ENCODE peak calls at places on chromosomes 11 and 22, in five cellular contexts. K is WERI-Rb-1, S is mucosa of descending colon, G is testis, B is IMR-90. R is an unnamed sample.
A peak's percentile ranks its signal among the peaks of the same experiment; 100 is the strongest.

GRCh38 chr11:120566176-120566575 is 54.6 kb downstream of the GRIK4 start:
- DNase-seq in S (no peak), B (peak; percentile 54), G (no peak), K (peak; percentile 44), R (no peak)

GRCh38 chr11:115759622-115760527 is 255.7 kb upstream of the CADM1 start:
- DNase-seq in G (peak; percentile 50), S (peak; percentile 41), K (no peak), B (no peak), R (no peak)

GRCh38 chr11:61961570-61962212 is 5.7 kb downstream of the FTH1 start:
- DNase-seq in B (no peak), G (peak; percentile 87), K (no peak), S (peak; percentile 44), R (no peak)

GRCh38 chr11:89736566-89736965 is 26.5 kb downstream of the TRIM77 start:
- DNase-seq in K (no peak), B (no peak), G (no peak), S (no peak), R (no peak)

GRCh38 chr22:36384766-36385400 is 2.9 kb downstream of the MYH9 start:
- DNase-seq in G (no peak), S (no peak), K (no peak), B (no peak), R (no peak)

GRCh38 chr11:72575533-72576170 is 98.6 kb downstream of the PDE2A start:
- DNase-seq in B (no peak), S (no peak), K (no peak), G (no peak), R (peak; percentile 1)

GRCh38 chr11:122653911-122654310 is 1.6 kb upstream of the UBASH3B start:
- DNase-seq in K (no peak), G (peak; percentile 73), B (peak; percentile 60), S (no peak), R (no peak)

GRCh38 chr11:46553746-46554204 is 40.0 kb downstream of the AMBRA1 start:
- DNase-seq in S (no peak), K (no peak), B (no peak), G (no peak), R (no peak)

GRCh38 chr11:14554959-14555358 is 34.8 kb upstream of the PSMA1 start:
- DNase-seq in S (no peak), K (no peak), B (no peak), G (no peak), R (no peak)

GRCh38 chr11:121443688-121444275 is 8.3 kb upstream of the SORL1 start:
- DNase-seq in G (no peak), K (no peak), B (no peak), S (no peak), R (no peak)

GRCh38 chr11:65894034-65894591 is 3.6 kb downstream of the CCDC85B start:
- DNase-seq in B (no peak), K (no peak), S (peak; percentile 61), G (no peak), R (no peak)

GRCh38 chr22:39216143-39216490 is 28.7 kb downstream of the PDGFB start:
- DNase-seq in S (no peak), K (no peak), B (no peak), G (no peak), R (no peak)

GRCh38 chr22:36753916-36754315 is 22.0 kb downstream of the IFT27 start:
- DNase-seq in G (no peak), K (no peak), B (no peak), S (no peak), R (no peak)

GRCh38 chr11:120467627-120468026 is 43.9 kb upstream of the GRIK4 start:
- DNase-seq in S (no peak), K (no peak), B (peak; percentile 48), G (no peak), R (no peak)

GRCh38 chr22:40572976-40573375 is 63.5 kb downstream of the MRTFA start:
- DNase-seq in S (no peak), G (no peak), B (no peak), K (no peak), R (no peak)
- TF ChIP-seq CTCF in S (no peak), G (no peak), B (no peak), K (no peak), R (no peak)

GRCh38 chr11:10272132-10272531 is 21.9 kb downstream of the SBF2 start:
- DNase-seq in K (no peak), B (peak; percentile 53), S (no peak), G (no peak), R (no peak)
- H3K36me3 ChIP-seq in K (no peaks in the 10 kb centered on the region), B (no peaks in the 10 kb centered on the region), S (no peaks in the 10 kb centered on the region), G (no peaks in the 10 kb centered on the region), R (no peaks in the 10 kb centered on the region)

GRCh38 chr11:68825603-68826002 is 16.1 kb downstream of the CPT1A start:
- DNase-seq in S (peak; percentile 89), B (no peak), K (peak; percentile 71), G (no peak), R (no peak)
- TF ChIP-seq CTCF in S (peak; percentile 8), B (peak; percentile 7), K (peak; percentile 75), G (no peak), R (no peak)

GRCh38 chr11:74845978-74846517 is 97.4 kb downstream of the RNF169 start:
- DNase-seq in K (no peak), S (no peak), B (no peak), G (no peak), R (no peak)
- H3K36me3 ChIP-seq in K (peaks cover 76% of the 10 kb centered on the region), S (no peaks in the 10 kb centered on the region), B (peaks cover 38% of the 10 kb centered on the region), G (no peaks in the 10 kb centered on the region), R (peaks cover 35% of the 10 kb centered on the region)

GRCh38 chr11:103920933-103921332 is 115.5 kb upstream of the DDI1 start:
- DNase-seq in G (no peak), B (no peak), S (no peak), K (no peak), R (no peak)
- TF ChIP-seq CTCF in G (no peak), B (no peak), S (no peak), K (no peak), R (no peak)

GRCh38 chr22:24355574-24355973 is 71.8 kb upstream of the ADORA2A start:
- DNase-seq in K (no peak), B (no peak), G (no peak), S (no peak), R (no peak)

GRCh38 chr22:24350627-24351026 is 76.8 kb upstream of the ADORA2A start:
- DNase-seq in G (no peak), B (no peak), K (no peak), S (no peak), R (no peak)
- H3K36me3 ChIP-seq in G (no peaks in the 10 kb centered on the region), B (peaks cover 38% of the 10 kb centered on the region), K (peaks cover 83% of the 10 kb centered on the region), S (no peaks in the 10 kb centered on the region), R (peaks cover 28% of the 10 kb centered on the region)

GRCh38 chr11:2393941-2394817 is 6.4 kb upstream of the TSSC4 start:
- DNase-seq in B (no peak), K (no peak), G (no peak), S (no peak), R (no peak)
- TF ChIP-seq CTCF in B (no peak), K (no peak), G (no peak), S (no peak), R (no peak)

DNA sequence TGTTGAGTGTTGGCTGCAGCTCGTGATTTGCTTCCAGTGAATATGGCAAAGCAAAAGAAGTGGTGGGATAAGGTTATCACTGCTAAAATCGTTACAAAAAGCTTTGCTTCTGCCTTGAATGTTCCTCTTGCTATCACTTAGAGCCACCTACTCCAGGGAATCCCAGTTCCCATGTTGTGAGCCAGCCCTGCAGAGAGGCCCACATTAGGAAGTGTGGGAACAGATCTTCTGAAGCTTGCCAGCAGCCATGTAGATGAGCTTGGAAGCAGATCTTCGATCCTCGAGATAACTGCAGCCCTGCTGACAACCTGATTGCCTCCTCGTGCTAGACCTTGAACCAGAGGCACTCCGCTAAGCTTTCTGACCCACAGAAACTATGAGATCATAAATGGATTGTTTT is 71.0 kb downstream of the SPECC1L start:
- DNase-seq in K (no peak), B (no peak), S (no peak), G (no peak), R (no peak)
- H3K36me3 ChIP-seq in K (peaks cover 75% of the 10 kb centered on the region), B (peaks cover 28% of the 10 kb centered on the region), S (no peaks in the 10 kb centered on the region), G (no peaks in the 10 kb centered on the region), R (peaks cover 26% of the 10 kb centered on the region)

GRCh38 chr11:129992161-129992944 is 10.3 kb downstream of the PRDM10 start:
- DNase-seq in K (peak; percentile 62), S (peak; percentile 58), B (peak; percentile 22), G (no peak), R (no peak)
- TF ChIP-seq CTCF in K (peak; percentile 79), S (no peak), B (no peak), G (no peak), R (no peak)

R was measured in thoracic aorta.